ENCODE peak calls at places on chromosomes 12 and 14, in seven cellular contexts. X, R, B, I, T, O and A are unnamed samples.

GRCh38 chr12:124395284-124395752 is 100.4 kb downstream of the RFLNA start:
- DNase-seq in X (no peak), R (no peak), B (no peak), I (no peak), T (no peak), O (peak; percentile 66), A (no peak)

GRCh38 chr12:46388427-46388992 is 15.9 kb upstream of the SLC38A2 start:
- DNase-seq in X (no peak), R (no peak), B (peak; percentile 71), I (no peak), T (no peak), O (peak; percentile 66), A (no peak)

GRCh38 chr14:37869633-37870032 is 274.2 kb downstream of the TTC6 start:
- DNase-seq in X (no peak), R (no peak), B (no peak), I (no peak), T (no peak), O (no peak), A (no peak)

GRCh38 chr12:4985820-4986219 is 57.9 kb upstream of the KCNA5 start:
- DNase-seq in X (no peak), R (no peak), B (no peak), I (no peak), T (no peak), O (no peak), A (no peak)

GRCh38 chr14:58955294-58955821 is 233.1 kb upstream of the DAAM1 start:
- DNase-seq in X (no peak), R (no peak), B (peak; percentile 41), I (no peak), T (no peak), O (no peak), A (no peak)

GRCh38 chr12:52873513-52873831 is 24.7 kb upstream of the KRT78 start:
- DNase-seq in X (no peak), R (no peak), B (no peak), I (peak; percentile 73), T (no peak), O (no peak), A (no peak)

GRCh38 chr14:72752034-72752412 is 141.9 kb downstream of the DPF3 start:
- DNase-seq in X (no peak), R (no peak), B (no peak), I (no peak), T (no peak), O (no peak), A (no peak)

GRCh38 chr12:88889326-88890110 is 309.2 kb upstream of the KITLG start:
- DNase-seq in X (no peak), R (no peak), B (peak; percentile 70), I (no peak), T (no peak), O (no peak), A (no peak)

GRCh38 chr12:61629702-61630101 is 630.5 kb upstream of the USP15 start:
- DNase-seq in X (no peak), R (no peak), B (no peak), I (no peak), T (no peak), O (no peak), A (no peak)

GRCh38 chr12:2779281-2779680 is 15.5 kb upstream of the FKBP4 start:
- DNase-seq in X (no peak), R (no peak), B (no peak), I (no peak), T (no peak), O (no peak), A (no peak)

GRCh38 chr12:5096241-5096880 is 52.7 kb downstream of the KCNA5 start:
- DNase-seq in X (no peak), R (no peak), B (peak; percentile 92), I (no peak), T (no peak), O (peak; percentile 67), A (no peak)